ENCODE peak calls at places on chromosomes 4 and X, in four cellular contexts. One of them, this sample, is unnamed.

GRCh38 chr4:4269326-4269725 is 20.6 kb downstream of the LYAR start:
- DNase-seq in heart right ventricle: no peak
- DNase-seq in esophagus muscularis mucosa: no peak
- DNase-seq in A549: no peak
- DNase-seq in this sample: no peak

GRCh38 chr4:163107754-163108153 is 58.9 kb downstream of the NAF1 start:
- DNase-seq in esophagus muscularis mucosa: no peak
- DNase-seq in heart right ventricle: no peak
- DNase-seq in A549: peak
- DNase-seq in this sample: no peak

GRCh38 chr4:168619266-168619631 is 122.4 kb downstream of the PALLD start:
- DNase-seq in esophagus muscularis mucosa: no peak
- DNase-seq in heart right ventricle: no peak
- DNase-seq in A549: no peak
- DNase-seq in this sample: no peak

GRCh38 chr4:144507309-144508101 is 138.5 kb upstream of the HHIP start:
- DNase-seq in A549: no peak
- DNase-seq in heart right ventricle: no peak
- DNase-seq in esophagus muscularis mucosa: no peak
- DNase-seq in this sample: no peak

GRCh38 chrX:21978346-21978745 is 37.8 kb downstream of the SMS start:
- DNase-seq in heart right ventricle: no peak
- DNase-seq in esophagus muscularis mucosa: no peak
- DNase-seq in A549: no peak
- DNase-seq in this sample: no peak

GRCh38 chrX:102067966-102068723 is 57.3 kb upstream of the TCEAL2 start:
- DNase-seq in heart right ventricle: no peak
- DNase-seq in A549: peak
- DNase-seq in esophagus muscularis mucosa: no peak
- DNase-seq in this sample: no peak

GRCh38 chr4:151322565-151322964 is 2.8 kb downstream of the SH3D19 start:
- DNase-seq in A549: no peak
- DNase-seq in esophagus muscularis mucosa: peak
- DNase-seq in heart right ventricle: no peak
- DNase-seq in this sample: no peak

GRCh38 chrX:121161501-121161933 is 114.1 kb downstream of the GLUD2 start:
- DNase-seq in heart right ventricle: no peak
- DNase-seq in A549: no peak
- DNase-seq in esophagus muscularis mucosa: no peak
- DNase-seq in this sample: no peak

GRCh38 chr4:105189855-105190650 is 43.4 kb downstream of the TET2 start:
- DNase-seq in A549: no peak
- DNase-seq in heart right ventricle: no peak
- DNase-seq in esophagus muscularis mucosa: no peak
- DNase-seq in this sample: no peak

GRCh38 chr4:151933122-151933827 is 172.5 kb upstream of the GATB start:
- DNase-seq in A549: no peak
- DNase-seq in heart right ventricle: peak
- DNase-seq in esophagus muscularis mucosa: no peak
- DNase-seq in this sample: no peak

GRCh38 chr4:256492-256891 is 48.8 kb downstream of the ZNF732 start:
- DNase-seq in A549: no peak
- DNase-seq in heart right ventricle: no peak
- DNase-seq in esophagus muscularis mucosa: no peak
- DNase-seq in this sample: no peak

GRCh38 chr4:53589511-53589910 is 1.8 kb downstream of the LNX1 start:
- DNase-seq in A549: no peak
- DNase-seq in heart right ventricle: no peak
- DNase-seq in esophagus muscularis mucosa: no peak
- DNase-seq in this sample: no peak

GRCh38 chr4:145507636-145508035 is 26.0 kb downstream of the SMAD1 start:
- DNase-seq in esophagus muscularis mucosa: no peak
- DNase-seq in A549: peak
- DNase-seq in heart right ventricle: no peak
- DNase-seq in this sample: no peak

GRCh38 chr4:87819281-87819919 is 13.4 kb upstream of the MEPE start:
- DNase-seq in esophagus muscularis mucosa: no peak
- DNase-seq in A549: peak
- DNase-seq in heart right ventricle: no peak
- DNase-seq in this sample: no peak

GRCh38 chrX:21883258-21883657 is 27.5 kb downstream of the YY2 start:
- DNase-seq in esophagus muscularis mucosa: no peak
- DNase-seq in A549: peak
- DNase-seq in heart right ventricle: no peak
- DNase-seq in this sample: no peak

GRCh38 chr4:127788517-127788916 is 6.4 kb downstream of the HSPA4L start:
- DNase-seq in esophagus muscularis mucosa: no peak
- DNase-seq in heart right ventricle: no peak
- DNase-seq in A549: peak
- DNase-seq in this sample: no peak

GRCh38 chrX:68490644-68491043 is 8.2 kb upstream of the YIPF6 start:
- DNase-seq in heart right ventricle: no peak
- DNase-seq in A549: peak
- DNase-seq in esophagus muscularis mucosa: no peak
- DNase-seq in this sample: no peak

GRCh38 chrX:26922278-26922677 is 540.9 kb downstream of the PPP4R3C start:
- DNase-seq in A549: no peak
- DNase-seq in esophagus muscularis mucosa: no peak
- DNase-seq in heart right ventricle: no peak
- DNase-seq in this sample: no peak

GRCh38 chr4:156803056-156803455 is 168.5 kb downstream of the PDGFC start:
- DNase-seq in A549: no peak
- DNase-seq in esophagus muscularis mucosa: no peak
- DNase-seq in heart right ventricle: no peak
- DNase-seq in this sample: no peak

GRCh38 chrX:67693928-67694327 is 150.1 kb downstream of the AR start:
- DNase-seq in esophagus muscularis mucosa: no peak
- DNase-seq in heart right ventricle: no peak
- DNase-seq in A549: no peak
- DNase-seq in this sample: no peak

GRCh38 chr4:127709456-127709855 is 20.7 kb upstream of the SLC25A31 start:
- DNase-seq in esophagus muscularis mucosa: no peak
- DNase-seq in heart right ventricle: no peak
- DNase-seq in A549: no peak
- DNase-seq in this sample: no peak

GRCh38 chr4:145154573-145154972 is 25.8 kb downstream of the OTUD4 start:
- DNase-seq in heart right ventricle: no peak
- DNase-seq in A549: peak
- DNase-seq in esophagus muscularis mucosa: no peak
- DNase-seq in this sample: no peak

GRCh38 chrX:35798042-35798441 is at the start of gene MAGEB16:
- DNase-seq in heart right ventricle: no peak
- DNase-seq in A549: no peak
- DNase-seq in esophagus muscularis mucosa: no peak
- DNase-seq in this sample: no peak

GRCh38 chr4:87078987-87079469 is 141.4 kb downstream of the KLHL8 start:
- DNase-seq in esophagus muscularis mucosa: no peak
- DNase-seq in A549: no peak
- DNase-seq in heart right ventricle: no peak
- DNase-seq in this sample: no peak

GRCh38 chr4:89939994-89940393 is 45.3 kb downstream of the MMRN1 start:
- DNase-seq in heart right ventricle: peak
- DNase-seq in esophagus muscularis mucosa: no peak
- DNase-seq in A549: no peak
- DNase-seq in this sample: no peak

GRCh38 chrX:143988356-143988755 is 104.5 kb downstream of the UBE2NL start:
- DNase-seq in A549: no peak
- DNase-seq in esophagus muscularis mucosa: no peak
- DNase-seq in heart right ventricle: no peak
- DNase-seq in this sample: no peak

DNA sequence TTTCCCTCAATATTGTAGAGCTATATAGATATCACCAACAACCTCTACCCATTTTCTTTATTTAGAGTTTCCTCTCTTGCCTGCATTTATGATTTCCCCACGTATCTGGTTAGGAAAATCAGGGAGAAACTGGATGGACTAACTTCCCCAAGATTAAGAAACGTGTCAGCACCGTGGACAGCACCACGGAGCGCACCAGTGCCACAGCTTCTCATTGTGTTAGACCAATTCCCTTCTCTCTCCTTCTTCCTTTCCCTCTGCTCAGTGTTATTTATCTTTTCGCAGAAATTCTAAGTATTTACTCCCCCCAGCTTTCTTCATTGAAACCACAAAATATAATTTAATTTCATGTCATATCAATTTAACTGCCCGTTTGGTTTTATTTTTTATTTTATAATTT is 568.6 kb upstream of the BOD1L1 start:
- DNase-seq in heart right ventricle: peak
- DNase-seq in esophagus muscularis mucosa: no peak
- DNase-seq in A549: peak
- DNase-seq in this sample: no peak
- H3K27ac ChIP-seq in heart right ventricle: no peak
- H3K27ac ChIP-seq in esophagus muscularis mucosa: no peak
- H3K27ac ChIP-seq in A549: no peak
- H3K27ac ChIP-seq in this sample: no peak

DNA sequence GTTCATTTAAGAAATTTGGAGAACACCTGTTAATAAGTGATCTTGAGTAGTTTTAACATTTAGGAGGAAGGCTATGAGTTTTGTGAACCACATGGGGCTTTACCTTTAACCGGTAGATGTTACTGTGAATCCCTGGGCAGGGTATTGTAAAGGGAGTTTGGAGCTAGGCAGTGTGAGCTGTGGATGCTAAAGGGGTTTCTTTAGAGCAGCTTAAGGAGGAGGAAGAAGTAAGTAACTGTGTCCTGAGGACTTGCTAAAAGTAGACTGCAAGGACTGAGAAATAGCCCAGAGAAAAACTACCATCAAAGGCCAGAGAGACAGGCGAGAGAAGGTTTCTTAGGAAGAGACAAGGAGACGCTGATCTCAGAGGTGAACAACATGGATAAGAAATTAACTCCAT is 5.6 kb downstream of the RHOH start:
- DNase-seq in A549: no peak
- DNase-seq in heart right ventricle: no peak
- DNase-seq in esophagus muscularis mucosa: no peak
- DNase-seq in this sample: no peak
- H3K27ac ChIP-seq in A549: no peak
- H3K27ac ChIP-seq in heart right ventricle: no peak
- H3K27ac ChIP-seq in esophagus muscularis mucosa: no peak
- H3K27ac ChIP-seq in this sample: no peak

DNA sequence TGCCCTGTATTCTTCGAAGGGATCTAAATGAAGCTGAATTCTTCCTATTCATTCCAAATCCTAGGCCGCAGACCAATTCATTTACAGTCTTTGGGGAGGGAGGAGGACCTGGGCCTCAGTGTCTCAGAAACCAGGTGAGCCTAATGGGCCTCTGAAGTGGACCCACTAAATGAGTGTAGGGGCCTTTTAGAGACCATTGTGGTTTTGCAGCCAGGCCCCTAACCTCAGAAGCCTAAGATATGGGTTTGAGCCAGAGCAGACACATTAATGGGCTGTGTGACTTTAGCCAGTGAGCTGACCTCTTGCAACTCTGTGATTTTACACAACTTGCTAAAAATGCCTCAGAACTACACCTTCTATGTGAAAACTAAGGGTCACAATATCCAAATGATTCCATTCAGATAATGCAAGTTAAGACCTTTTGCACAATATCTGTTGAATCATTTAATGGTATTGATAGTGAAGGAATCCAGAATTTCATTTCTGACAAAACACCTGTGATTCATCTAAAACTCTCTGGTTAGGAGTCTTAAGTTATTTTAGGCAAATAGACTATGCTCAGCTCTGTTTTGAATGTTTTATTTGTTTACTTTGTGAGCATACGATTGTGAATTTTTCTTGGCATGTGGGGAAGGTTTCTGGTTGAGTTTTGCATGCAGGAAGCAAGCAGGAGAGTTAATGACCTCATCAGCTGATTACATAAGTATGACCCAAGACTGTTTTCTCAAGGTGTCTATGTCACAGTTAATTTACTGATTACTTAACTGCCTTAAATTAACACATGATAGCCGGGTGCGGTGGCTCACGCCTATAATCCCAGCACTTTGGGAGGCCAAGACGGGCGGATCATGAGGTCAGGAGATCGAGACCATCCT is 75.0 kb downstream of the EVC start:
- DNase-seq in A549: peak
- DNase-seq in esophagus muscularis mucosa: no peak
- DNase-seq in heart right ventricle: no peak
- DNase-seq in this sample: no peak
- H3K27ac ChIP-seq in A549: no peak
- H3K27ac ChIP-seq in esophagus muscularis mucosa: no peak
- H3K27ac ChIP-seq in heart right ventricle: no peak
- H3K27ac ChIP-seq in this sample: no peak

GRCh38 chr4:17335371-17335770 is 176.5 kb downstream of the QDPR start:
- DNase-seq in heart right ventricle: no peak
- DNase-seq in esophagus muscularis mucosa: peak
- DNase-seq in A549: no peak
- DNase-seq in this sample: no peak
- H3K27ac ChIP-seq in heart right ventricle: no peak
- H3K27ac ChIP-seq in esophagus muscularis mucosa: no peak
- H3K27ac ChIP-seq in A549: no peak
- H3K27ac ChIP-seq in this sample: peak